ENCODE peak calls at places on chromosomes 3 and 15, in nine cellular contexts. B is cardiac muscle cell, Q is lower lobe of right lung, X is GM23248, W is thoracic aorta, F is upper lobe of right lung, G is heart left ventricle, M is astrocyte, O is psoas muscle. T is an unnamed sample.

GRCh38 chr15:25680659-25680970 is 182.5 kb downstream of the ATP10A start:
- DNase-seq in B (no peak), Q (no peak), X (no peak), W (no peak), F (no peak), G (no peak), M (no peak), O (no peak), T (no peak)

GRCh38 chr15:33547876-33548275 is 237.1 kb downstream of the RYR3 start:
- DNase-seq in B (peak; percentile 87), Q (peak; percentile 25), X (peak; percentile 40), W (no peak), F (no peak), G (no peak), M (peak; percentile 36), O (peak; percentile 49), T (peak; percentile 27)

GRCh38 chr3:56952846-56953245 is 107.6 kb upstream of the SPATA12 start:
- DNase-seq in B (no peak), Q (no peak), X (no peak), W (no peak), F (no peak), G (no peak), M (no peak), O (no peak), T (no peak)

GRCh38 chr3:187789872-187790271 is 44.6 kb upstream of the BCL6 start:
- DNase-seq in B (no peak), Q (no peak), X (no peak), W (no peak), F (no peak), G (no peak), M (no peak), O (no peak), T (no peak)

GRCh38 chr3:11791339-11792200 is 55.1 kb downstream of the TAMM41 start:
- DNase-seq in B (no peak), Q (no peak), X (no peak), W (no peak), F (no peak), G (no peak), M (no peak), O (no peak), T (no peak)

GRCh38 chr3:146160964-146161724 is at the start of gene PLOD2:
- DNase-seq in B (peak; percentile 95), Q (peak; percentile 87), X (peak; percentile 93), W (peak; percentile 47), F (peak; percentile 90), G (peak; percentile 91), M (peak; percentile 90), O (peak; percentile 83), T (peak; percentile 83)

GRCh38 chr15:40441736-40442531 is 1.2 kb downstream of the BAHD1 start:
- DNase-seq in B (peak; percentile 59), Q (no peak), X (peak; percentile 44), W (no peak), F (no peak), G (peak; percentile 70), M (no peak), O (peak; percentile 60), T (peak; percentile 49)

GRCh38 chr15:95857758-95858157 is 472.7 kb upstream of the NR2F2 start:
- DNase-seq in B (no peak), Q (no peak), X (peak; percentile 10), W (no peak), F (no peak), G (no peak), M (no peak), O (no peak), T (no peak)

GRCh38 chr15:79091204-79091867 is 756 bp upstream of the RASGRF1 start:
- DNase-seq in B (peak; percentile 43), Q (no peak), X (peak; percentile 43), W (no peak), F (peak; percentile 40), G (no peak), M (no peak), O (no peak), T (no peak)

GRCh38 chr3:64489361-64490044 is 198.3 kb downstream of the ADAMTS9 start:
- DNase-seq in B (peak; percentile 91), Q (peak; percentile 76), X (no peak), W (no peak), F (peak; percentile 84), G (no peak), M (peak; percentile 3), O (no peak), T (peak; percentile 32)

GRCh38 chr15:30872341-30872748 is 31.4 kb upstream of the FAN1 start:
- DNase-seq in B (no peak), Q (no peak), X (peak; percentile 16), W (no peak), F (no peak), G (no peak), M (no peak), O (no peak), T (no peak)

DNA sequence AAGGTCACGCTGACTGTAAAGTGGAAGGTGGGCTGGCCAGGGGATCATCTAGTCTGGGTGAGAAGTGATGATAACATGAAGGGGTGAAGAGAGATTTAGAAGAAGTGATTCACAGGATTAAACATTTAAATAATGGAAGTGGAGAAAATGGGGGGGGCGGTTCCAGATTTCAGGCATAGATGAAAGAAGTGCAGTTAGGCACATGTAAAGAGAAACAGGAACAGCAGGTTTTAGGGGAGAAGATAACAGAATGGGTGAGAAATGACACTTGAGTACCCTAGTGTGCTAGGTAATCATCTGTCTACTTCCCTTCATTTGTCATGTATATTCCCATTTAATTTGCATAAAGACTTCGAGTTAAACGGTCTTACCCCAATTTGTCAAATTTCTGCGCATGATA is 15.3 kb downstream of the B3GNT5 start:
- DNase-seq in B (no peak), Q (no peak), X (no peak), W (no peak), F (no peak), G (no peak), M (no peak), O (no peak), T (no peak)
- H3K4me1 ChIP-seq in B (no peaks in the 10 kb centered on the region), Q (peaks cover 35% of the 10 kb centered on the region), X (peaks cover 9% of the 10 kb centered on the region), W (peaks cover 7% of the 10 kb centered on the region), F (peaks cover 9% of the 10 kb centered on the region), G (peaks cover 14% of the 10 kb centered on the region), M (peaks cover 24% of the 10 kb centered on the region), O (peaks cover 60% of the 10 kb centered on the region), T (no peaks in the 10 kb centered on the region)

DNA sequence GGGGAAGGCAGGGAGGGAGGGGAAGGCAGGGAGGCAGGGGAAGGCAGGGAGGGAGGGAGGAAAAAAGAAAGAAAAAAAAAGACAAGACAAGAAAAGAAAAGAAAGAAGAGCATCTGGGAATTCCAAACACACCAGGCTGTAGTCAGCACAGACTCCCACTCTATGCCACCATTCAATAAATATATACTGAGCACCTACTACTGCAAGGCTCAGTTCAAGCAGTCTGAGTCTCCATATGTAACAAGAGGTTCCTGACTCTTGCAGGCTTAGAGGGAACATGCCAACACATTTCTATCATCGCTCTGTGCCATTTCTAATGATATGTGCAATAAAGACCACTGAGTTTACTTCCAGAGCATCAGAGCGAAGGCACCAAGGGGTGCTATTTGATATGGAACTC is 47.7 kb downstream of the ANXA2 start:
- DNase-seq in B (no peak), Q (no peak), X (no peak), W (no peak), F (no peak), G (no peak), M (no peak), O (no peak), T (no peak)
- H3K36me3 ChIP-seq in B (peaks cover 14% of the 10 kb centered on the region), Q (peaks cover 95% of the 10 kb centered on the region), X (peaks cover 94% of the 10 kb centered on the region), W (peaks cover 84% of the 10 kb centered on the region), F (peaks cover 95% of the 10 kb centered on the region), G (peaks cover 92% of the 10 kb centered on the region), M (peaks cover 91% of the 10 kb centered on the region), O (peaks cover 96% of the 10 kb centered on the region), T (no peaks in the 10 kb centered on the region)

DNA sequence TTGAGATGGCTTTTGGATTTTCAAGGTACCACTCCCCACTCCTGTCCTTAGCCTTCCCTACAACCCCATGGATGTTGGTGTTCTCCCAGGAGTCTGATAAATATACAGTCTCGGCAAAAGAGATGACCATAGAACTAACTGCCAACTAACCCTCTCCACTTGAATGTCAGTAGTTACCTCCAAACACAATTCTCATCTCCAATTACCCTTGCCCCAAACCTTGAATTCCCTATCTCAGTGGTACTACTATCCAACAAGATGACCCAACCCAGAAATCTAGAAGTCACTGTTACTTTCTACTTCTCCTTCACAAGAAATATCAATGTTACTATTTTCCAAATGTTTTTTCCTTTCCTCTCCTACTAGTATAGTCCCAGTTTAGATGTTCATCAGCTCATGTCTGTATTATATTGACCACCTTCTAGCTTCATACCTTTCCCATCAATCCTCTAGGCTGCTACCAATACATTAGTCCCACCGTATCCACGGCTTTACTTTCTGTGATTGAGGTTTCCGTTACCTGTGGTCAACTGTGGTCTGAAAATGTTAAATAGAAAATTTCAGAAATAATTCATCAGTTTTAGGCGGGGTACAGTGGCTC is 38.1 kb downstream of the PIGB start:
- DNase-seq in B (no peak), Q (no peak), X (no peak), W (no peak), F (no peak), G (no peak), M (no peak), O (no peak), T (no peak)
- H3K4me1 ChIP-seq in B (no peaks in the 10 kb centered on the region), Q (no peaks in the 10 kb centered on the region), X (peaks cover 12% of the 10 kb centered on the region), W (peaks cover 16% of the 10 kb centered on the region), F (no peaks in the 10 kb centered on the region), G (no peaks in the 10 kb centered on the region), M (no peaks in the 10 kb centered on the region), O (no peaks in the 10 kb centered on the region), T (peaks cover 3% of the 10 kb centered on the region)

GRCh38 chr3:52406791-52407510 is 38.0 kb downstream of the SEMA3G start:
- DNase-seq in B (no peak), Q (no peak), X (no peak), W (no peak), F (peak; percentile 54), G (peak; percentile 54), M (no peak), O (peak; percentile 40), T (no peak)

GRCh38 chr3:52405601-52406115 is 39.2 kb downstream of the SEMA3G start:
- DNase-seq in B (no peak), Q (no peak), X (no peak), W (no peak), F (peak; percentile 27), G (no peak), M (no peak), O (peak; percentile 12), T (no peak)

GRCh38 chr3:52407779-52408178 is 37.1 kb downstream of the SEMA3G start:
- DNase-seq in B (no peak), Q (no peak), X (no peak), W (no peak), F (peak; percentile 42), G (no peak), M (no peak), O (peak; percentile 51), T (no peak)

GRCh38 chr3:52406231-52406661 is 38.7 kb downstream of the SEMA3G start:
- DNase-seq in B (no peak), Q (peak; percentile 44), X (no peak), W (no peak), F (peak; percentile 53), G (peak; percentile 55), M (no peak), O (peak; percentile 53), T (no peak)

GRCh38 chr3:52408466-52408865 is 36.4 kb downstream of the SEMA3G start:
- DNase-seq in B (no peak), Q (no peak), X (no peak), W (no peak), F (peak; percentile 15), G (no peak), M (no peak), O (peak; percentile 29), T (peak; percentile 54)
- H3K36me3 ChIP-seq in B (peaks cover 34% of the 10 kb centered on the region), Q (peaks cover 53% of the 10 kb centered on the region), X (peaks cover 6% of the 10 kb centered on the region), W (peaks cover 39% of the 10 kb centered on the region), F (peaks cover 52% of the 10 kb centered on the region), G (peaks cover 57% of the 10 kb centered on the region), M (peaks cover 11% of the 10 kb centered on the region), O (peaks cover 59% of the 10 kb centered on the region), T (peaks cover 45% of the 10 kb centered on the region)